ENCODE peak calls at places on chromosomes 3 and 15, in four cellular contexts. P, W, H and Q are unnamed samples.

GRCh38 chr15:69854521-69855171 is 243.1 kb downstream of the TLE3 start:
- DNase-seq in P (peak), W (peak), H (no peak), Q (peak)

GRCh38 chr3:14413381-14414071 is 11.1 kb downstream of the SLC6A6 start:
- DNase-seq in P (peak), W (no peak), H (no peak), Q (no peak)

GRCh38 chr3:160343132-160343531 is 55.9 kb downstream of the IFT80 start:
- DNase-seq in P (peak), W (no peak), H (no peak), Q (no peak)

GRCh38 chr15:25863067-25863967 is at the start of gene ATP10A:
- DNase-seq in P (peak), W (no peak), H (peak), Q (no peak)

GRCh38 chr3:139721370-139721769 is 43.6 kb upstream of the NMNAT3 start:
- DNase-seq in P (no peak), W (no peak), H (no peak), Q (no peak)

GRCh38 chr15:39213385-39213840 is 367.5 kb upstream of the THBS1 start:
- DNase-seq in P (peak), W (no peak), H (no peak), Q (no peak)

GRCh38 chr3:171058058-171058457 is 31.5 kb upstream of the SLC2A2 start:
- DNase-seq in P (peak), W (peak), H (no peak), Q (no peak)

GRCh38 chr3:72273615-72274014 is 488.7 kb upstream of the PROK2 start:
- DNase-seq in P (no peak), W (peak), H (no peak), Q (peak)

GRCh38 chr3:190326361-190326760 is 4.1 kb upstream of the CLDN1 start:
- DNase-seq in P (no peak), W (no peak), H (no peak), Q (no peak)

GRCh38 chr3:123783050-123783724 is 100.9 kb downstream of the MYLK start:
- DNase-seq in P (peak), W (no peak), H (no peak), Q (no peak)

GRCh38 chr15:70064441-70064840 is 33.3 kb downstream of the TLE3 start:
- DNase-seq in P (no peak), W (no peak), H (no peak), Q (no peak)

GRCh38 chr15:56758770-56759449 is 25.6 kb upstream of the ZNF280D start:
- DNase-seq in P (peak), W (peak), H (no peak), Q (no peak)

GRCh38 chr3:123758081-123758564 is 126.0 kb downstream of the MYLK start:
- DNase-seq in P (peak), W (peak), H (no peak), Q (no peak)

GRCh38 chr3:148466143-148466542 is 231.6 kb upstream of the AGTR1 start:
- DNase-seq in P (peak), W (peak), H (no peak), Q (no peak)

GRCh38 chr15:75030424-75030823 is 7.0 kb downstream of the PPCDC start:
- DNase-seq in P (no peak), W (no peak), H (no peak), Q (no peak)

GRCh38 chr15:97479957-97480356 is 480.5 kb upstream of the ARRDC4 start:
- DNase-seq in P (no peak), W (no peak), H (no peak), Q (no peak)

GRCh38 chr15:101170568-101171350 is 81.1 kb downstream of the CHSY1 start:
- DNase-seq in P (peak), W (peak), H (no peak), Q (no peak)

GRCh38 chr3:146246493-146246892 is 4.4 kb downstream of the PLSCR4 start:
- DNase-seq in P (no peak), W (no peak), H (no peak), Q (no peak)

GRCh38 chr3:113839551-113839950 is 963 bp downstream of the GRAMD1C start:
- DNase-seq in P (no peak), W (no peak), H (no peak), Q (no peak)

GRCh38 chr3:146152841-146153240 is 8.1 kb downstream of the PLOD2 start:
- DNase-seq in P (no peak), W (no peak), H (no peak), Q (no peak)

GRCh38 chr3:123605789-123606234 is 21.0 kb upstream of the HACD2 start:
- DNase-seq in P (peak), W (no peak), H (no peak), Q (no peak)

GRCh38 chr3:36774072-36774471 is 9.7 kb upstream of the DCLK3 start:
- DNase-seq in P (peak), W (no peak), H (no peak), Q (no peak)

GRCh38 chr3:154758109-154758868 is 321.8 kb upstream of the MME start:
- DNase-seq in P (peak), W (peak), H (no peak), Q (peak)

GRCh38 chr15:26716069-26716468 is 56.8 kb downstream of the GABRB3 start:
- DNase-seq in P (no peak), W (no peak), H (no peak), Q (no peak)

GRCh38 chr3:161423911-161424522 is 52.7 kb upstream of the SPTSSB start:
- DNase-seq in P (peak), W (no peak), H (no peak), Q (no peak)

GRCh38 chr3:11774296-11774877 is 72.3 kb downstream of the TAMM41 start:
- DNase-seq in P (peak), W (no peak), H (no peak), Q (no peak)

GRCh38 chr3:119508172-119508845 is 10.0 kb downstream of the TIMMDC1 start:
- DNase-seq in P (no peak), W (no peak), H (peak), Q (no peak)

GRCh38 chr15:78195735-78196201 is 38.6 kb downstream of the ACSBG1 start:
- DNase-seq in P (peak), W (no peak), H (peak), Q (no peak)

GRCh38 chr15:65653341-65653740 is 31.6 kb downstream of the SLC24A1 start:
- DNase-seq in P (peak), W (no peak), H (no peak), Q (no peak)

GRCh38 chr3:126058666-126059065 is 25.3 kb downstream of the SLC41A3 start:
- DNase-seq in P (no peak), W (no peak), H (no peak), Q (no peak)

GRCh38 chr15:56984681-56985515 is 66.5 kb downstream of the TCF12 start:
- DNase-seq in P (peak), W (no peak), H (no peak), Q (no peak)

GRCh38 chr3:190514163-190515153 is 573 bp downstream of the IL1RAP start:
- DNase-seq in P (peak), W (no peak), H (peak), Q (no peak)

GRCh38 chr3:46449755-46450552 is 14.8 kb downstream of the LTF start:
- DNase-seq in P (peak), W (no peak), H (peak), Q (no peak)

GRCh38 chr3:56737001-56737400 is 53.9 kb upstream of the TASOR start:
- DNase-seq in P (no peak), W (no peak), H (no peak), Q (no peak)

GRCh38 chr3:179907784-179908482 is 128.8 kb downstream of the PEX5L start:
- DNase-seq in P (no peak), W (no peak), H (no peak), Q (no peak)

GRCh38 chr3:157248590-157249425 is 88.9 kb upstream of the CCNL1 start:
- DNase-seq in P (peak), W (peak), H (no peak), Q (peak)

GRCh38 chr3:186757686-186758220 is 25.6 kb upstream of the EIF4A2 start:
- DNase-seq in P (no peak), W (no peak), H (no peak), Q (no peak)

GRCh38 chr3:186757214-186757613 is 26.2 kb upstream of the EIF4A2 start:
- DNase-seq in P (no peak), W (no peak), H (no peak), Q (no peak)

GRCh38 chr3:186760883-186761447 is 22.4 kb upstream of the EIF4A2 start:
- DNase-seq in P (no peak), W (no peak), H (no peak), Q (no peak)

GRCh38 chr3:186759231-186759930 is 24.0 kb upstream of the EIF4A2 start:
- DNase-seq in P (no peak), W (no peak), H (no peak), Q (no peak)

GRCh38 chr3:186760141-186760813 is 23.1 kb upstream of the EIF4A2 start:
- DNase-seq in P (peak), W (no peak), H (no peak), Q (no peak)
- TF ChIP-seq CTCF in P (no peak), W (no peak), H (no peak), Q (no peak)

DNA sequence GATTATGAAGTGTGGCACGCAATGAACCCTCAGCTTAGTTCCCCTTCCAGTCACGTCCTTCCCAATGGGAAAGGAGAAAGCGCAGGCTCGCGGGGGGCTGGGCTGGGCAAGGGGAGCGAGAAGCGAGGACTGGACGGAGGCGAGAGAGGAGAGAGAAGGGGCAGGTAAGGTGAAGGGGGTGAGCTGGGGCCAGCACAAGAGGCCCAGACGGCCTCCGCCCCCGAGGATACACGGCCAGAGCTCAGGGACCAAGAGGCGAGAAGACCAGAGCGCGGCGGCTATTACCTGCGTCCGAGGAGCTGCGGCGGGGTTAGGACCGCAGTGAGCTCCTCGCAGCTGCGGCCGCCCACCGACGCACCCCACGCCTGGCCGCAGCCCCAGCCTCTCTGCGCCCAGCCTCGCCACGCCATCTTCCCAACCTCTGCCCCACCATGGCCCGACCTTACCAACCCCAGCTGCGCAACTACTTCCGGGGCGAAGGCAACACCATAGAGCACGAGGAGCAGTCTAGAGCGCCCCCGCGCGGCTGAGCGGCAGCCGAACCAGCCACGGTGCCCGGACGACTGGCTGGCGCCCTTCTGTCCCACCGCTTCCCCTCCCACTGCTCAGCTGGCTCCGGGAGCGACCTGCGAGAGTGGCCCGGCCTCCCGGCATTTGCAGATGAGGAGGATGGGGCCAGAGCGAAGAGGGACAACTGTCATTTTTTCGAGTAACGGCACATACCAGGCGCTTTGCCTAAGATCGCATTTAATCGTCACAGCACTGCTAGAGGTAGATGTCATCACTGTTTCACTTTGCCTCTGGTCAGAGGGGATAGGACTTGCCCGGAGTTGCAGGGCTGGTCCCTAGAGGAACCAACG is at the start of gene PARL:
- DNase-seq in P (peak), W (peak), H (peak), Q (peak)
- TF ChIP-seq CTCF in P (peak), W (peak), H (peak), Q (peak)

GRCh38 chr15:90099868-90100854 is 2.1 kb downstream of the IDH2 start:
- DNase-seq in P (no peak), W (peak), H (peak), Q (peak)

GRCh38 chr15:90104551-90104950 is 2.3 kb upstream of the IDH2 start:
- DNase-seq in P (peak), W (no peak), H (no peak), Q (no peak)

GRCh38 chr15:90101130-90101968 is 919 bp downstream of the IDH2 start:
- DNase-seq in P (no peak), W (no peak), H (peak), Q (no peak)

GRCh38 chr15:90103669-90104329 is 1.5 kb upstream of the IDH2 start:
- DNase-seq in P (no peak), W (no peak), H (no peak), Q (no peak)

DNA sequence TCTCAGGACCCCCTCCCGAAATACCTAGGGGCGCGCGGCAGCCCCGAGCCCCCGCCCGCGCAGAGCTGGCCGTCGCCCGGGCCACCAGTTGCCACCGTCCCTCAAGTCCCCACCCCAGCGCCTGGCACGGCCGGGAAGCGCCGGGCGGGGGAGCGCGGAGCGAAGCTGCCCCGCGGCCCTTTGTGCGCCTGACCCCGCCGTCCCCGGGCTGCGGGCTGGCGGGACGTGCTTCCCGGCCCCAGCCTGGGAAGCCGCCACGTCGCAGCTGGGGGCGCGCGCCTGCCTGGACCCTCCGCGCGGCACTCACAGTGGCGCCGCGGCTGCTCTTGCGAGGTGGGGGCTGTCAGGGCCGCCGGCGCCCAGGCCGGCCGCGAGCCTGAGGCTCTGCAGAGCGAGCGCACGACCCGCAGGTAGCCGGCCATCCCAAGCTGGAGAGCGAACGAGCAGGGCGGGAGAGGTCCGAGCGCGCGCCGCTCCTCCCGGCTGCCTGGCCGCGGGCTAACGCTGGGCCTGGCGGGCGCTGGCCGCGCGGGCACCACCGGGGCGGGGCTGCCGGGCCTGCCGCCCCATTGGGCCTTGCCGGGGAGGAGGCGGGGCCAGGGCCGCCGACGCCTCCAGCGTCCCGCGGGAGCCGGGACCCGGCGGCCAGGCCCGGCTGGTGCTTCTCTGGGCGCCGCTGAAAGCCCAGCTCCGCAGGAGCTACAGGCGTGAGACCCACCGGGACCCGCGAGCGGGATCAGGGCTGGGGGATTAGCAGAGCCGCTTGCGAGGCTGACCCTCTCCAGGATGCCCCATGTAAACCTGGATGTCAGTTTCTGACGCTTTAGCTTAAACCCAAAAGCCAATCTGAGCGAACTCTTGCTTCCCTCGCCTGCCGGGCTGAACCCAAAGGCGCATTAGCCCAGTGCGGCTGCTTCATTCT is at the start of gene IDH2:
- DNase-seq in P (peak), W (no peak), H (peak), Q (peak)
- TF ChIP-seq CTCF in P (no peak), W (no peak), H (no peak), Q (no peak)

GRCh38 chr3:20222274-20222673 is 36.3 kb upstream of the SGO1 start:
- DNase-seq in P (no peak), W (no peak), H (no peak), Q (no peak)

GRCh38 chr3:20230954-20231353 is 44.9 kb upstream of the SGO1 start:
- DNase-seq in P (no peak), W (no peak), H (no peak), Q (no peak)

GRCh38 chr3:20225769-20226168 is 39.8 kb upstream of the SGO1 start:
- DNase-seq in P (peak), W (no peak), H (no peak), Q (no peak)
- TF ChIP-seq CTCF in P (peak), W (peak), H (no peak), Q (peak)

DNA sequence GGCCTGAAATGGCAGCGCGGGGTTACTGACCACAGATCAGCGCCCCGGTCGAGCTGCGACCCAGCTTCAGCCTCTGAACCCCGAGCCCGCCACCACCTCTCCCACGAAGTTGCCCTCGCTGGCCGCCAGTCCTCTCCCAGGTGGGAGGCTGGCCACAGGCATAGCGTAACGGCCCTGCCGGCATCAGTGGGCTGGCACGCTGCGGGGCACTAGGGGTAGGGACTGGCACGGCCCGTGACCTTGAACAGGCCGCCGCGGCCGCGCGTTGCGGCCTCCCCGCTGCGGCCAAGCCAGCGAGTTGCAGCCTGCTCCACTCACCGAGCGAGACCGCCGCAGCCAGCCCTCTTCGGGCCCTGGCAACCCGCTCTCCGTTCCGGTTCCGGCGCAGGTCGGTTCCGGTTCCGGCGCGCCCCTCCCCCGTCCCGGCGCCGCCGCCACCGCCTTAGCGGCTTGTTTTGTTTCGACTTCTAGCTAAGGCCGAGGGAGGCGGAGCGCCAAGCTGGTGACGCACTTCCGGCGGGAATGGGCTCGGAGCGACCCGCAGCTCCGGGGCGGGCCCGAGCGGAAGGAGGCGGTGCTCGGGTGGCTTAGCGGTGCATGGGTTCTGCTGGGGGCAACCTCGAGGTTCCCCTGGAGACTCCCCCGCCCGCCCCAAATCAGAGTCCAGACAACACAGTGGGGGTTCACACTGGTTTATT is at the start of gene USP19:
- DNase-seq in P (peak), W (peak), H (peak), Q (peak)
- TF ChIP-seq CTCF in P (no peak), W (no peak), H (no peak), Q (no peak)

DNA sequence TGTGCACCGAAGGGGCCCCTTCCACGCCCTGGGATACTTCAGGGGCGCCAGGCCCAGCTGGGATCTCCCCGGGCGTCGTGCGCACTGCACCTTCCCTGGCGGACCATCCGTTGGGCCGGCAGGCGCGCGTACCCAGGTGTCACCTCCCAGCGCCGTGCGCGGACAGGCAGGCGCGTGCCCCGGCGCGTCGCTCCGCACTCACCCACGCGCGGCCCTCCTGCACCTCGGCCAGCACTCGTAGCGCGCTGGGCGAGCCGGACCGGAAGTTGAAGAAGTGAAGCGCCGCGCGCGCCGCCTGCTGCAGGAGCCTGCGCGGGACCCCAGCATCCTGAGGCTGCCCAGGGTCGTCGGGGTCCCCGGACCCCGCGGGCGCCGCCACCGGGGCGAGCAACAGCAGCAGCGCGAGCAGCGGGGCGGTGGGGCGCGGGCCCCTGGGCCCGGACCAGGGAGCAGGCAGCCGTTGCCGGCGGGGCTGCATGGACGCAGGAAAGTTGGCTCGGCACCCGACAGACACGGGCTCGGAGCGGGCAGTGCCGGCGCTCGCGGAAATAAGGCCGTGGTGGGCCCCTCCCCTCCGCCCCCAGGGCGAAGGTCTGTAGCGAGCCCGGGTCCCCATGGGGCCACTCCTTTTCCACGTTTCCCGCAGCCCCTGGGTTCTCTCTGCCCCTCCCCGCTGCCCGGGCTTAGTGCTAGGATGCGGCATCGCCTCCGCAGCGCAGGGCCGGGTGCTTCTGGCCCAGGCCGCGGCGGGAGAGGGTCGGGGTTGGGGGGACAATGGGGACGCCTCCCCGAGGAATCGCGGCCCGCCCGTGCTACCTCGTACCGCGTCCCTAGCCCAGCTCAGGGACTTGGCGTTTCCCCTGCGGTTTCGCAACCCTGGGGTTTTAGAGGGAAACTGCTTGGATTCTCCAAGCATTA is at the start of gene RARRES1:
- DNase-seq in P (no peak), W (no peak), H (peak), Q (no peak)
- TF ChIP-seq CTCF in P (no peak), W (peak), H (no peak), Q (peak)

DNA sequence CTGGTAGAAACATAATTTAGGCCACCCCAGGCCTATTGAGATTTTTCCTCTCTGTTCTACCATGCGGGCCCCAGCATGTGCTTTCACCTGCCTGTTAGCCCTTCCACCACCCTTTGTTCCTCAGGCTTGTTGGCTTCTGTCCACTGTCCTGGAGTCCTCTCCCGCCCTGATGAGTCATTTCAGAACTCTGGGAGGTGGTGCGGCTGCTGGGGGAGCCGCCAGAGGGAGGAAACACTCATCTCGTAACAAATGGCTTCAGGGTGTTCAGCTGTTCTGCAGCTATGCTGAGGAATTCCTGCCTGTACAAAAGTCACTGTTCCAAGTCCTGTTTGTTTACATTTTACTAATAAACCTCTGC is 36.3 kb downstream of the LRTM1 start:
- DNase-seq in P (peak), W (peak), H (no peak), Q (peak)
- TF ChIP-seq CTCF in P (peak), W (peak), H (no peak), Q (peak)